ENCODE peak calls at places on chromosomes 6 and 20, in four cellular contexts. W is astrocyte of the spinal cord, A is Calu3, V is pancreas. B is an unnamed sample.

GRCh38 chr6:148538251-148539190 is 195.9 kb downstream of the SASH1 start:
- DNase-seq in W (peak; percentile 83), A (no peak), V (no peak), B (no peak)

GRCh38 chr20:53930651-53931504 is 139.5 kb downstream of the BCAS1 start:
- DNase-seq in W (no peak), A (no peak), V (no peak), B (no peak)

GRCh38 chr6:47595785-47596184 is 102.6 kb upstream of the ADGRF4 start:
- DNase-seq in W (no peak), A (peak; percentile 48), V (no peak), B (peak; percentile 50)

GRCh38 chr20:58703765-58704331 is 11.2 kb downstream of the NPEPL1 start:
- DNase-seq in W (no peak), A (no peak), V (no peak), B (no peak)

GRCh38 chr20:51335329-51335841 is 207.1 kb downstream of the NFATC2 start:
- DNase-seq in W (peak; percentile 100), A (no peak), V (no peak), B (no peak)

GRCh38 chr6:78781001-78781400 is 86.3 kb upstream of the IRAK1BP1 start:
- DNase-seq in W (no peak), A (peak; percentile 39), V (no peak), B (no peak)

GRCh38 chr20:3398681-3399252 is 8.7 kb downstream of the DNAAF9 start:
- DNase-seq in W (no peak), A (no peak), V (no peak), B (no peak)

GRCh38 chr6:1027109-1027794 is 284.6 kb upstream of the FOXQ1 start:
- DNase-seq in W (peak; percentile 57), A (no peak), V (no peak), B (no peak)

GRCh38 chr6:73923899-73924485 is 228.0 kb downstream of the CD109 start:
- DNase-seq in W (no peak), A (no peak), V (no peak), B (no peak)

GRCh38 chr6:37868447-37868825 is 48.9 kb downstream of the ZFAND3 start:
- DNase-seq in W (peak; percentile 49), A (no peak), V (no peak), B (no peak)

GRCh38 chr20:19457551-19457950 is 245.1 kb downstream of the SLC24A3 start:
- DNase-seq in W (no peak), A (no peak), V (no peak), B (no peak)

GRCh38 chr20:37390503-37390890 is 44.6 kb downstream of the SRC start:
- DNase-seq in W (no peak), A (no peak), V (no peak), B (no peak)

GRCh38 chr6:158706369-158706982 is 56.6 kb downstream of the SYTL3 start:
- DNase-seq in W (peak; percentile 63), A (peak; percentile 70), V (no peak), B (peak; percentile 64)

GRCh38 chr6:51025082-51025777 is 206.6 kb downstream of the TFAP2B start:
- DNase-seq in W (peak; percentile 72), A (no peak), V (no peak), B (no peak)

GRCh38 chr6:54861846-54862616 is 15.5 kb downstream of the FAM83B start:
- DNase-seq in W (no peak), A (peak; percentile 22), V (no peak), B (no peak)

GRCh38 chr6:28335040-28335563 is 846 bp downstream of the ZSCAN31 start:
- DNase-seq in W (no peak), A (no peak), V (no peak), B (no peak)

GRCh38 chr6:84050408-84050807 is 16.8 kb downstream of the MRAP2 start:
- DNase-seq in W (no peak), A (no peak), V (no peak), B (no peak)

GRCh38 chr6:43766964-43767461 is 3.0 kb upstream of the VEGFA start:
- DNase-seq in W (no peak), A (peak; percentile 70), V (no peak), B (no peak)

DNA sequence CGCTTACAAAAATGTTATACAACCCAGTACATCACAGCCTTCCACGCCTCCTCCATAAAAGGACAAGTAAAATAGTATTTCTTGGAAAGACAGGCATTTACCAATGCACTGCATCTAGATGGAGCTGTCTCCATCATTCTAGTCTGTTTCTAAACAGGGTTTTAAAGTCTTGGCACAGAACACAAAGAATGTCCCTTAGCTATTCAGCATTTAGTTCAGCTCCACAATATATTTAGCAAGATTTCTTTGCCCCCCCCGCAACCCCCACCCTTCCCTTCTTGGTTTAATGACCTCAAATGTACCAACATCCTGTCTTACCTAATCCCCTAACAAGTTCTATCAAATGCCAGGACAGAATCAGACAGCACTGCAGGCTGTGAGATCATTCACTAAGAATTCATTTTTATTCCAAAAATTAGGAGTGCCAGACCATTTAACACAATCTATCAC is 198.6 kb downstream of the BACH2 start:
- DNase-seq in W (peak; percentile 96), A (no peak), V (peak; percentile 5), B (peak; percentile 75)
- TF ChIP-seq CTCF in W (peak; percentile 57), A (peak; percentile 16), V (no peak), B (peak; percentile 15)

DNA sequence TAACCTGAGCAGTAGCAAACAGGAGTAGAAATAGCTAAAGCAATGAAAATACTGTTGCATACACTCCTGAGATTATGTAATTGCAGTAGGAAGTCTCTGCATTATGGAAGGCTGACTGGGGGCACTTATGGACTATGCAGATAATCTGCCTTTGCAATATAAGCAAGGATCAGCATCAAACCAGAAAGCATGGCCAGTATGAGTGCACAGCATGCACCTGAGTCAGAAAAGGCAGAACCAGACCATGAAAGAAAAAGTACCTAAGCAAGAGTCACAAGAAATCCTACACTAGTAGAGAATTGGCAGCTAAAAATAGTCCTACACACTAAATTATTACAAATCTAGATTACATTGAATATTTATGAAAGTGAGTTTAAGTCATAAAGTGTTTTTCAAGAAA is 164.3 kb downstream of the KIF6 start:
- DNase-seq in W (no peak), A (no peak), V (no peak), B (no peak)
- TF ChIP-seq CTCF in W (no peak), A (no peak), V (no peak), B (no peak)

DNA sequence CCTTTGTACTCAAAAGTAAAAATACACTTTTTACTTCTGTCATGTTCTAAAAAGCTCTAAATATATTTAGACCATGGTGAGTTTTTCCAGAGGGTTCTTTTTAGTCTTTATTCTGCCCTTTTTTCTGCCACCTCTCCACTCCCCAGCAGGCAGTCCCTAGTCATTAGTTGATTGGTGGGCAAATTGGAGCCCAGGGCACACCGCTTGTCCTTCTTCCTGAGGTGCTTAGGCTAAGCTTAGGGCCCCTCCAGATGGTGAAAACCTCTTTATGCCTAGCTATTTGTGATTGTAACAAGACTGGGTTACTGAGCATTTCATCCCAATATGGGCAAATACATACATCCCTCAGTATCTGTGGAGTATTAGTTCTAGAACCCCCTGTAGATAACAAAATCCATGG is 6.2 kb downstream of the TREML1 start:
- DNase-seq in W (no peak), A (no peak), V (no peak), B (no peak)
- TF ChIP-seq CTCF in W (no peak), A (no peak), V (no peak), B (no peak)

DNA sequence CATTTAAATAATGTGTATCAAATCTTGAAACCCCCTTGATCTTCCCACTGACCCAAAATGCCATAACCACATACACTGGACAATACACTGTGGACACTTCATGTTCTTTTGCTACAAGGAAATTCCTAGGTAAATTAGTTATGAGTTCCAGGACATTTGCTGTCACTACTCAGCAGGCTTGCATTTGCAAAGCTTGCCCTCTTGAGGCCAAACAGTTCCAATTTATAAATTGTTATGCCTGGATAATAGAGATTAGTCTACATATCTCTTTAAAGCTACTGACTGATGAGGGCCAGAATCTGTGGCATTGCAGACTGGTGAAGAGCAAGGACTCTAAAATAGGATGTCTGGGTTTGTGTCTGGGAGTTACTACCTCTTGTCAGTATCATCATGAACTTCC is 17.4 kb upstream of the RAB32 start:
- DNase-seq in W (peak; percentile 14), A (no peak), V (no peak), B (no peak)
- TF ChIP-seq CTCF in W (peak; percentile 32), A (no peak), V (no peak), B (no peak)

GRCh38 chr6:119020597-119021561 is 57.6 kb downstream of the FAM184A start:
- DNase-seq in W (no peak), A (no peak), V (no peak), B (no peak)
- TF ChIP-seq CTCF in W (no peak), A (no peak), V (no peak), B (no peak)

GRCh38 chr6:119966484-119966883 is 616.9 kb upstream of the MAN1A1 start:
- DNase-seq in W (no peak), A (no peak), V (no peak), B (no peak)
- TF ChIP-seq CTCF in W (peak; percentile 9), A (no peak), V (no peak), B (no peak)

GRCh38 chr6:169115632-169116031 is 138.0 kb downstream of the THBS2 start:
- DNase-seq in W (no peak), A (no peak), V (no peak), B (no peak)

GRCh38 chr6:169117663-169118062 is 136.0 kb downstream of the THBS2 start:
- DNase-seq in W (no peak), A (no peak), V (no peak), B (no peak)

GRCh38 chr6:169118346-169118830 is 135.3 kb downstream of the THBS2 start:
- DNase-seq in W (no peak), A (no peak), V (no peak), B (no peak)

GRCh38 chr6:169119669-169120068 is 134.0 kb downstream of the THBS2 start:
- DNase-seq in W (no peak), A (no peak), V (no peak), B (no peak)

DNA sequence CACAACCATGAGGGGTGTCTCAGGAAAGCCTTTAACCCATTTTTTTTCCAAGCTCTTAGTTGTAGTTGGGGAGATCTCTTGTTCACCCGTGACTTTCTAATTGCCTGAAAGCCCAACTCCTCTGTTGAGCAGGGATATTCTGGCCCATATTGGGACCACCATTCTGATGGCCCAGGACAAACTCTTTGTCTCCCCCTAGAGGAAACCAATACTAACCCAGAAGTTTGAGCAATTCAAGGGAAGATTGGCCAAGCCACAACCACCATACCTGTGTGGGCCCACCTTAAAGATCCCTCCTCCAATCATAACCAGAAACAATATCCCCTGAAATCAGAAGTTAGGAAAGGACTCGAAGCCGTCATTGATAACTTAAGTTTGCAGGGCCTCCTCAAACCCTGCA is 132.6 kb downstream of the THBS2 start:
- DNase-seq in W (no peak), A (no peak), V (no peak), B (no peak)
- TF ChIP-seq CTCF in W (peak; percentile 10), A (no peak), V (no peak), B (no peak)

GRCh38 chr6:33779305-33779704 is 9.6 kb downstream of the LEMD2 start:
- DNase-seq in W (no peak), A (no peak), V (no peak), B (no peak)
- TF ChIP-seq CTCF in W (peak; percentile 23), A (no peak), V (no peak), B (no peak)

GRCh38 chr6:137192821-137193220 is 19.4 kb upstream of the IL22RA2 start:
- DNase-seq in W (no peak), A (no peak), V (no peak), B (no peak)
- TF ChIP-seq CTCF in W (no peak), A (no peak), V (no peak), B (no peak)

DNA sequence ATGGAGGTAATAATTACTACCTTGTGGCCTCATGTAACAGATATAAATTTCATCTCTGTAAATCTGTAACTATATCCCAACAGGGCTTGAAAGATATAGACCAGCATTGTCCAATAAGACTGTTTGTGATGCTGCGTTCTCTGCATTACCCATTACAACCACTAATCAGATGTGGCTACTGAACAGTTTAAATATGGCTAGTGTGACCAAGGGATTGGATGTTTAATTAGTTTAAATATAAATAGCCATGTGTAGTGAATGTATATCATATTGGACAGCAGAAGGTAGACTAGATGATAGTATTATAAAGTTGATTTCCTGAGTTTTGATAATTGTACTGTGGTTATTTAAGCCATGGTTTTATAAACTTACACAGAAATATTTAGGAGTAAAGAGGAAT is 27.8 kb upstream of the JAG1 start:
- DNase-seq in W (no peak), A (no peak), V (no peak), B (no peak)
- TF ChIP-seq CTCF in W (no peak), A (no peak), V (no peak), B (no peak)